ENCODE peak calls at places on chromosomes 1 and 21, in six cellular contexts. U is ELR; O is stimulated activated CD8-positive, alpha-beta memory T cell treated with anti-CD3 and anti-CD28 coated beads, Interleukin-15, amount 100 ng/mL, for 24 hours; B is stimulated activated naive CD4-positive, alpha-beta T cell treated with Interleukin-2 at 50 U/mL for 16 hours; G is HFF-Myc; H is DMS153. M is an unnamed sample.
A peak's percentile ranks its signal among the peaks of the same experiment; 100 is the strongest.

GRCh38 chr1:84370831-84371394 is 27.4 kb upstream of the DNASE2B start:
- DNase-seq in U (peak; percentile 75), O (no peak), B (no peak), G (no peak), H (peak; percentile 67), M (peak; percentile 11)

GRCh38 chr1:165383067-165383466 is 26.6 kb upstream of the LMX1A start:
- DNase-seq in U (peak; percentile 19), O (no peak), B (no peak), G (no peak), H (no peak), M (peak; percentile 81)

GRCh38 chr1:145773423-145773822 is 50.5 kb downstream of the RNF115 start:
- DNase-seq in U (no peak), O (no peak), B (no peak), G (no peak), H (no peak), M (no peak)

GRCh38 chr1:226696552-226696951 is 42.5 kb downstream of the ITPKB start:
- DNase-seq in U (peak; percentile 20), O (no peak), B (no peak), G (no peak), H (no peak), M (no peak)

GRCh38 chr21:29434081-29434480 is 135.4 kb downstream of the BACH1 start:
- DNase-seq in U (no peak), O (no peak), B (no peak), G (no peak), H (no peak), M (no peak)

GRCh38 chr1:180898441-180899219 is 14.1 kb upstream of the KIAA1614 start:
- DNase-seq in U (no peak), O (no peak), B (no peak), G (no peak), H (no peak), M (no peak)

GRCh38 chr1:907611-908451 is 15.9 kb upstream of the SAMD11 start:
- DNase-seq in U (no peak), O (no peak), B (no peak), G (no peak), H (no peak), M (no peak)

GRCh38 chr1:9182784-9183257 is 51.8 kb upstream of the H6PD start:
- DNase-seq in U (no peak), O (no peak), B (no peak), G (no peak), H (no peak), M (no peak)

GRCh38 chr1:188425687-188426086 is 1596.9 kb downstream of the PLA2G4A start:
- DNase-seq in U (peak; percentile 91), O (no peak), B (no peak), G (no peak), H (no peak), M (no peak)

GRCh38 chr1:9150582-9151290 is 21.8 kb upstream of the GPR157 start:
- DNase-seq in U (no peak), O (no peak), B (no peak), G (no peak), H (no peak), M (no peak)

GRCh38 chr1:229579101-229579651 is 20.7 kb upstream of the ABCB10 start:
- DNase-seq in U (peak; percentile 42), O (no peak), B (no peak), G (no peak), H (peak; percentile 85), M (no peak)

GRCh38 chr1:154220970-154221814 is 437 bp downstream of the UBAP2L start:
- DNase-seq in U (peak; percentile 60), O (peak; percentile 42), B (peak; percentile 73), G (no peak), H (peak; percentile 26), M (no peak)

GRCh38 chr1:7042322-7043231 is 257.3 kb downstream of the CAMTA1 start:
- DNase-seq in U (peak; percentile 55), O (no peak), B (no peak), G (peak; percentile 9), H (peak; percentile 36), M (no peak)

GRCh38 chr1:168697376-168697775 is 31.6 kb downstream of the DPT start:
- DNase-seq in U (no peak), O (no peak), B (no peak), G (no peak), H (no peak), M (no peak)

GRCh38 chr1:24389231-24389678 is 24.3 kb downstream of the STPG1 start:
- DNase-seq in U (no peak), O (no peak), B (no peak), G (no peak), H (peak; percentile 57), M (no peak)

GRCh38 chr1:92599184-92599583 is 112.5 kb upstream of the GFI1 start:
- DNase-seq in U (peak; percentile 72), O (no peak), B (no peak), G (no peak), H (no peak), M (peak; percentile 23)

GRCh38 chr21:41703857-41704501 is 62.9 kb downstream of the RIPK4 start:
- DNase-seq in U (no peak), O (no peak), B (no peak), G (no peak), H (peak; percentile 77), M (no peak)

GRCh38 chr21:44425895-44426662 is 29.2 kb upstream of the LRRC3 start:
- DNase-seq in U (no peak), O (no peak), B (no peak), G (no peak), H (no peak), M (no peak)

GRCh38 chr1:41874903-41875411 is 43.8 kb downstream of the HIVEP3 start:
- DNase-seq in U (no peak), O (no peak), B (no peak), G (no peak), H (no peak), M (no peak)

GRCh38 chr1:1196431-1197187 is 9.8 kb downstream of the TNFRSF18 start:
- DNase-seq in U (no peak), O (no peak), B (no peak), G (no peak), H (no peak), M (no peak)

GRCh38 chr1:222769181-222769580 is 32.2 kb downstream of the FAM177B start:
- DNase-seq in U (peak; percentile 35), O (no peak), B (no peak), G (no peak), H (no peak), M (no peak)

GRCh38 chr1:209416009-209416408 is 167.5 kb upstream of the CAMK1G start:
- DNase-seq in U (peak; percentile 45), O (no peak), B (no peak), G (no peak), H (no peak), M (no peak)

GRCh38 chr1:27603320-27603961 is 503 bp downstream of the AHDC1 start:
- DNase-seq in U (peak; percentile 54), O (no peak), B (peak; percentile 57), G (no peak), H (no peak), M (no peak)

GRCh38 chr1:17828991-17829390 is 73.9 kb downstream of the ACTL8 start:
- DNase-seq in U (no peak), O (no peak), B (no peak), G (no peak), H (no peak), M (no peak)

GRCh38 chr1:64898107-64898861 is 68.1 kb downstream of the JAK1 start:
- DNase-seq in U (peak; percentile 98), O (no peak), B (peak; percentile 33), G (peak; percentile 72), H (peak; percentile 71), M (peak; percentile 71)

GRCh38 chr1:110136911-110137310 is 13.4 kb upstream of the SLC6A17 start:
- DNase-seq in U (no peak), O (no peak), B (no peak), G (no peak), H (peak; percentile 93), M (no peak)

GRCh38 chr1:109598655-109599054 is 20.8 kb downstream of the GNAT2 start:
- DNase-seq in U (no peak), O (no peak), B (no peak), G (no peak), H (no peak), M (no peak)

GRCh38 chr1:208466054-208466590 is 221.9 kb upstream of the PLXNA2 start:
- DNase-seq in U (no peak), O (no peak), B (no peak), G (no peak), H (no peak), M (no peak)

GRCh38 chr1:170730443-170730842 is 66.5 kb downstream of the PRRX1 start:
- DNase-seq in U (peak; percentile 24), O (no peak), B (no peak), G (peak; percentile 83), H (no peak), M (no peak)

GRCh38 chr1:153543738-153544135 is 1.9 kb downstream of the S100A4 start:
- DNase-seq in U (no peak), O (no peak), B (no peak), G (no peak), H (no peak), M (no peak)

GRCh38 chr1:176119549-176119948 is 87.5 kb downstream of the COP1 start:
- DNase-seq in U (peak; percentile 47), O (no peak), B (no peak), G (no peak), H (no peak), M (peak; percentile 1)

GRCh38 chr1:16246961-16247360 is 10.0 kb upstream of the CPLANE2 start:
- DNase-seq in U (no peak), O (no peak), B (no peak), G (no peak), H (no peak), M (no peak)

GRCh38 chr1:244289976-244290375 is 161.7 kb downstream of the ADSS2 start:
- DNase-seq in U (no peak), O (no peak), B (no peak), G (no peak), H (no peak), M (no peak)

GRCh38 chr1:24379733-24380315 is 33.8 kb downstream of the STPG1 start:
- DNase-seq in U (peak; percentile 29), O (no peak), B (no peak), G (no peak), H (no peak), M (no peak)

GRCh38 chr1:240387036-240387435 is 224.9 kb downstream of the GREM2 start:
- DNase-seq in U (no peak), O (no peak), B (no peak), G (no peak), H (no peak), M (no peak)

GRCh38 chr1:201282931-201283829 is at the start of gene PKP1:
- DNase-seq in U (peak; percentile 44), O (no peak), B (no peak), G (no peak), H (no peak), M (no peak)

GRCh38 chr1:112445591-112445990 is 49.6 kb downstream of the CTTNBP2NL start:
- DNase-seq in U (peak; percentile 23), O (no peak), B (no peak), G (no peak), H (no peak), M (no peak)